ENCODE peak calls at places on chromosomes 6 and 20, in five cellular contexts. Q is effector memory CD4-positive, alpha-beta T cell; Y is heart right ventricle; F is mesendoderm; W is upper lobe of right lung. V is an unnamed sample. For H3K4me1, the result is how much of the 10 kb centered on the place peaks cover.

GRCh38 chr6:7617954-7618764 is 28.2 kb downstream of the SNRNP48 start:
- DNase-seq in F (peak), Q (no peak), W (peak), Y (peak), V (peak)

GRCh38 chr6:121510568-121511177 is 75.2 kb downstream of the GJA1 start:
- DNase-seq in F (no peak), Q (no peak), W (no peak), Y (no peak), V (no peak)

GRCh38 chr6:131116755-131117360 is 18.4 kb upstream of the AKAP7 start:
- DNase-seq in W (no peak), F (peak), Q (no peak), Y (peak), V (no peak)

GRCh38 chr20:63703976-63704748 is 3.6 kb downstream of the ARFRP1 start:
- DNase-seq in F (no peak), W (peak), Y (no peak), Q (no peak), V (no peak)

GRCh38 chr6:152220785-152221184 is 413.3 kb downstream of the ESR1 start:
- DNase-seq in F (no peak), Q (no peak), W (no peak), Y (peak), V (no peak)

GRCh38 chr6:42199106-42199981 is 4.6 kb upstream of the GUCA1B start:
- DNase-seq in Q (no peak), Y (peak), W (no peak), F (no peak), V (no peak)

GRCh38 chr6:51025082-51025777 is 206.6 kb downstream of the TFAP2B start:
- DNase-seq in Y (no peak), Q (no peak), F (peak), W (peak), V (no peak)

GRCh38 chr20:62880935-62881661 is 19.5 kb upstream of the TCFL5 start:
- DNase-seq in F (no peak), W (no peak), Y (no peak), Q (no peak), V (no peak)

GRCh38 chr20:29313481-29313880 is 1944.0 kb upstream of the DEFB115 start:
- DNase-seq in Y (no peak), Q (no peak), W (no peak), F (no peak), V (no peak)

GRCh38 chr6:110688661-110689268 is 126.5 kb downstream of the CDK19 start:
- DNase-seq in W (peak), Y (no peak), F (peak), Q (no peak), V (peak)

GRCh38 chr6:149560736-149561135 is 5.4 kb upstream of the GINM1 start:
- DNase-seq in W (no peak), Y (no peak), F (peak), Q (no peak), V (no peak)

GRCh38 chr6:5107332-5107731 is 22.2 kb downstream of the PPP1R3G start:
- DNase-seq in Y (peak), Q (no peak), F (no peak), W (no peak), V (no peak)

GRCh38 chr6:31366693-31367470 is 9.9 kb upstream of the HLA-B start:
- DNase-seq in Q (peak), F (peak), W (peak), Y (peak), V (peak)

GRCh38 chr6:6924708-6925107 is 183.1 kb upstream of the RREB1 start:
- DNase-seq in F (no peak), Q (no peak), W (no peak), Y (no peak), V (no peak)

GRCh38 chr20:1357921-1358671 is 29.2 kb upstream of the SDCBP2 start:
- DNase-seq in Y (no peak), W (no peak), F (no peak), Q (no peak), V (no peak)

DNA sequence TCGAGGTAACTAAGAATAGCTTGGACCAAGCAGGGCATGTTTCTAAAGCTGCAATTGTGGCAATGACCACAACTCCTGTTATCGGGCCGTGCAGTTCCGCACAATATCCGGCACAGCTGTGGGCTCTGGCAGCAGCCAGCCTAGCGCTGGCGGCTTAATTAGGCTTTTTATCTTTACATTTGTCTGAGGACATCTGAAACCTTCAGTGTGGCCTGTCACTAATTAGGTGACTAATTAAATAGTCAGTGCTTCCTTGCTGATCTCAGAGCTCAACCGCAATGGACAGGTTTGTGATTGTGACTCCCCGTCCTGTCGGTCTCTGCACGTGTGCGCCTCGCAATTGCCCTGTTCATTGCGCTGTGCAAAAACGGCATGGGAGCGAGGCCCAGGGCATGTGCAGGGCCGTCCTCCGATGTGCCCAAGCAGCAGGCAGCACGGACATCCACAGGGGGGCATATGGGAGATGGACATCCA is 134.8 kb upstream of the INSM1 start:
- DNase-seq in F (no peak), Q (no peak), Y (no peak), W (no peak), V (no peak)
- H3K4me1 ChIP-seq in F (under half), Q (under half), Y (under half), W (under half), V (under half)

GRCh38 chr6:133957780-133958242 is 4.8 kb downstream of the TBPL1 start:
- DNase-seq in F (no peak), Y (no peak), W (no peak), Q (no peak), V (no peak)
- H3K4me1 ChIP-seq in F (under half), Y (half or more), W (under half), Q (under half), V (under half)

GRCh38 chr20:44166477-44166876 is 20.5 kb downstream of the JPH2 start:
- DNase-seq in W (no peak), Q (no peak), F (peak), Y (peak), V (no peak)
- H3K4me1 ChIP-seq in W (under half), Q (under half), F (under half), Y (half or more), V (under half)

DNA sequence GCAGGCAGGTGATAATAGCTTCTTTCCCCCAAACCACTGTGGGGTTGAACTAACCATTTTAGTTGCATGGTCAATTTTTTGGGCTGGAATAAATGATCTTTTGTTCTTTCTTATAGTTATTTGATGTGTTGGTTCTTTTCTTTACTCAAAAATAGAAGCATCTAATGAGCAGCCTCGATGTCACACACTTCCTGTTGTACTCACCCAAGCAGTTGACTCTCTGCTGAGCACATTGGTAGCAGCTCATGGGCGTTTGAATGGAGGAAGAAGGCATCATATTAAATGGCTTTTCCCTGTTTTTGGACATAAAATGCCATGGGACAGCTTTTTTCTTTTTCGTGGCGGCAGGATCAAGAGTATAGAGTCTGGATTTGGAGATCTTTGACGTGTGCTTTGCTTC is 268.4 kb downstream of the PRL start:
- DNase-seq in F (no peak), Q (no peak), W (no peak), Y (no peak), V (no peak)
- H3K4me1 ChIP-seq in F (under half), Q (under half), W (under half), Y (under half), V (under half)

GRCh38 chr6:183668-184067 is 108.6 kb upstream of the DUSP22 start:
- DNase-seq in F (no peak), W (no peak), Q (no peak), Y (no peak), V (no peak)
- H3K4me1 ChIP-seq in F (under half), W (under half), Q (under half), Y (under half), V (under half)

DNA sequence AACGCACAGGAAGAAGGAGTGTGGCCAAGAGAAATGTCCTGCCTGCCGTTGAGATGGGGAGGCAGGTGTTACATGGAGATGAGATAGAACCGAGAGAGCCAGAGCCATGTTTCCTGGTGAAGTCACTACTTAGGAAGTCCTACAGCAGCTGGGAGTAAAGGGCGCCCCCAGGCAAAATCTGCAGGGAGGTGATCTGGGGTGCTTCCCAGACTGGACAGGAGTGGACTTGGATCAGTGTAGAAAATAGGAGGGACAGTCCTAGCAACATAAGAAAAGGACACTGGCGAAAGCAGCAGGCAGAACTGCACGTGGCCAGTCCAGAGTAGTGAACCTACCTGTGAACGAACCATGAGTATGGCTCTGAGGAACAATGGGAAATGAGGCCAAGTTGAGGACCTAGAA is 85.3 kb downstream of the CD164 start:
- DNase-seq in W (no peak), Q (no peak), Y (no peak), F (peak), V (no peak)
- H3K4me1 ChIP-seq in W (under half), Q (under half), Y (under half), F (under half), V (under half)

DNA sequence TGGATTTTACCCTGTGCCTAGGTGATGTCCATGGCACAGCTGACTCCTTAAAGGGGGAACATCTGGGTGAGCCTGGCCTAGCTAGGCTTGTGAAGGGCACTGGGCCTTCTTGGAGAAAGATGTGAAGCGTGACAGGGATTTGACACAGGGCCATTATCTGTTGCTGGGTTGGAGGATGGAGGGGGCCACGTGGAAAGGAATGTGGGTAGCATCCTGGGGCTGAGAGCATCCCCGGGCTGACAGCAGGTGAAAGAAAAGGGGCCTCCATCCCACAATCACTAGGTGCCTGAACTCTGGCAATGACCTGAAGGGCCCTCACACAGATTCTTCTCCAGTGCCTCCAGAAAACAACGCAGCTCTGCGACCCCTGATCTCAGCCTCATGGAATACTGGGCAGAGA is 124.7 kb downstream of the DTNBP1 start:
- DNase-seq in W (no peak), Y (peak), Q (no peak), F (no peak), V (no peak)
- H3K4me1 ChIP-seq in W (under half), Y (under half), Q (under half), F (under half), V (under half)

DNA sequence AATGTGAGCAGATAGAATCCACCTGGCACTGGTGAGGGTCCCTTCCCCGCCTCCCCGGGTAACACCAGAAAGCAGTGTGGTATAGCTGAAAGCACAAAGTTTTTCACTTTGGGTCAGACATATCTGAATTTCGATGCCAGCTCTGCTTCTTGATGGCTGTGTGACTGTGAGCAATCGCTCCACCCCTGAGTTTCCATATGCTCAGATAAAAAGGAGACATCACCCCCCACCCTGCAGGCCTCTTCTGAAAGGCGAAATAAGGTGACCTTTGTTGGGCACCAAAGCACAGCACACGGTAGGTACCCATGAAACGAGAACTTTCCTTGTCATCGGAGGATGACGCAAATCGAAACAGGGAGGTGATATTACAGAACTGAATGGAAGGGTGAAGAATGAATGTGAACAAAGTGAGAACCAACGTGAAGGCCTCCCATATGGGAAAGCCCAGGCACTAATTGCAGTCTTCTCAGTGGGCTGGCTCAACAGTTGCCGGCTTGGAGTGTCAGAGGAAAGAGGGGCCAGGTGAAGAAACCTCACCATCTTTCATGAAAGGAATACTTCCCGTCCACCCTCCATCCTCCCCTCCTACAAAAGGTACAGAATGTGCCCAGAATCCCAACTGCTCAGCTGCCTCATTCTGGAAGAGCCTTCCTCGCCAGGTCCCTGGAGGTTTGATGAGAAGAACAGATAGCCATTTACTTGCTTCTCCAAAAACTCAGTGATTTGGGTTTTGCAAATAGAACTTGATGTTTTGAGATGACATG is 61.8 kb downstream of the NFATC2 start:
- DNase-seq in Y (no peak), Q (peak), W (no peak), F (no peak), V (no peak)
- H3K4me1 ChIP-seq in Y (under half), Q (under half), W (under half), F (under half), V (under half)

GRCh38 chr20:60454491-60454890 is 496.3 kb downstream of the CDH26 start:
- DNase-seq in Q (no peak), W (no peak), F (no peak), Y (no peak), V (no peak)
- H3K4me1 ChIP-seq in Q (under half), W (under half), F (under half), Y (under half), V (under half)

GRCh38 chr6:75273009-75273408 is 11.6 kb downstream of the TMEM30A start:
- DNase-seq in W (no peak), Y (no peak), F (no peak), Q (no peak), V (no peak)

GRCh38 chr6:75268121-75268987 is 16.2 kb downstream of the TMEM30A start:
- DNase-seq in W (no peak), Y (no peak), Q (no peak), F (peak), V (no peak)

GRCh38 chr6:75268988-75269354 is 15.6 kb downstream of the TMEM30A start:
- DNase-seq in Q (no peak), F (no peak), W (no peak), Y (no peak), V (no peak)

GRCh38 chr6:75275067-75275466 is 9.5 kb downstream of the TMEM30A start:
- DNase-seq in F (no peak), W (no peak), Q (no peak), Y (no peak), V (no peak)

DNA sequence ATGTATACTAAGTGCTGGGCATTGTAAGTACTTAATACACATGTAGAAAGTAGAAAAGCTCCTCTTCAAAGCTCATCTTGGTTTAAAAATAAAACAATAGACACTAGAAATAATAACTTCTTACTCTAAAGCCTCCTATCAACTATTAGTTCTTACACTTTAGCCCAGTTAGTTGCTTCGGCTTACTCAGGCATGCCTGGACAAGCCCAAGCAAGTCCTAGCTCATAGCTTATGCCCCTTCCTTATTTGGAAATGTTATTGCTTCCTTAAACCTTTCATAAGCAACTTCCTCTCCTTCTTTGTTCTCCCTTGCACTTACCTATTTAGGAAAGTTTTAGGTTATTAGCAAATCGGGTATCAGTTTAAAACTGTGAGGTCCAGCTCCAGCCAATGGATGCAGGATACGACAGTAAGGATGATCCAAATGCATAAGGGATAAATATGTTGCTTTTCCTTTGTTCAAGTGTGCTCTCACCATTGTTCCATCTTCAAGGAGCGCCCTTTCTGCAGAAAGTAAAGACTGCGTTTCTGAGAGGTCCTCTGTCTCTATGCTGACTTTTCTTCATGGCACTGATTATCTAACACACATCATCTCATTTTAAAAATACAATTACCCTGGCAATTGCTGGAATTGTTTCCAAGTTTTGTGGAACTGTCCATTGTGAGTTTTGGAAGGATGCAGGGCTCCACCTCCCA is 12.3 kb downstream of the TMEM30A start:
- DNase-seq in F (no peak), Q (no peak), W (no peak), Y (no peak), V (no peak)
- H3K4me1 ChIP-seq in F (under half), Q (under half), W (half or more), Y (under half), V (half or more)

V was measured in left lung.